ENCODE peak calls at places on chromosomes 2 and 18, in eight cellular contexts. X, P, Z, C, S, E, Q and M are unnamed samples.

GRCh38 chr2:152347076-152347475 is 12.1 kb downstream of the FMNL2 start:
- DNase-seq in Z (no peak), E (no peak), Q (peak; percentile 91), P (no peak), C (no peak), S (no peak), X (no peak), M (peak; percentile 80)

GRCh38 chr2:19256239-19256638 is 102.2 kb downstream of the OSR1 start:
- DNase-seq in X (no peak), Q (peak; percentile 81), P (no peak), S (no peak), C (no peak), Z (no peak), E (no peak), M (peak; percentile 75)

GRCh38 chr2:173653427-173653795 is 298.7 kb downstream of the CDCA7 start:
- DNase-seq in X (no peak), S (no peak), Q (no peak), C (no peak), P (no peak), Z (no peak), E (no peak), M (no peak)

GRCh38 chr2:204109681-204110080 is 173.1 kb downstream of the ICOS start:
- DNase-seq in Q (no peak), P (no peak), E (no peak), S (no peak), C (no peak), X (no peak), Z (no peak), M (no peak)

GRCh38 chr2:149747456-149747855 is 159.9 kb upstream of the MMADHC start:
- DNase-seq in Z (no peak), E (no peak), C (no peak), P (no peak), Q (peak; percentile 59), S (no peak), X (no peak), M (peak; percentile 55)

GRCh38 chr2:234331966-234332365 is 164.9 kb downstream of the ARL4C start:
- DNase-seq in S (no peak), E (no peak), X (no peak), Q (no peak), Z (no peak), C (no peak), P (no peak), M (no peak)

GRCh38 chr2:154600931-154601494 is 97.5 kb upstream of the KCNJ3 start:
- DNase-seq in Z (no peak), X (no peak), E (no peak), S (no peak), C (no peak), Q (no peak), P (no peak), M (no peak)

GRCh38 chr18:55360061-55360460 is 227.9 kb downstream of the TCF4 start:
- DNase-seq in E (no peak), Z (no peak), Q (no peak), S (no peak), P (no peak), X (no peak), C (no peak), M (no peak)

GRCh38 chr2:165558832-165559231 is 89.3 kb downstream of the CSRNP3 start:
- DNase-seq in Z (no peak), X (no peak), Q (no peak), C (no peak), P (no peak), S (no peak), E (no peak), M (no peak)

GRCh38 chr2:158102446-158102845 is 770 bp downstream of the UPP2 start:
- DNase-seq in P (no peak), S (no peak), Z (no peak), Q (no peak), E (no peak), C (no peak), X (no peak), M (peak; percentile 9)

GRCh38 chr2:30899655-30900054 is 92.4 kb upstream of the CAPN13 start:
- DNase-seq in P (no peak), Z (no peak), Q (no peak), E (no peak), S (no peak), X (no peak), C (peak; percentile 61), M (no peak)

GRCh38 chr2:61993422-61994024 is 88.0 kb downstream of the COMMD1 start:
- DNase-seq in S (no peak), P (no peak), X (no peak), C (peak; percentile 18), Z (no peak), E (no peak), Q (peak; percentile 62), M (peak; percentile 74)

GRCh38 chr2:238322001-238322411 is 1.7 kb downstream of the TRAF3IP1 start:
- DNase-seq in P (no peak), X (no peak), S (no peak), E (no peak), Q (no peak), C (no peak), Z (no peak), M (no peak)

GRCh38 chr2:60512641-60513040 is 40.8 kb downstream of the BCL11A start:
- DNase-seq in P (no peak), E (no peak), X (no peak), Z (no peak), C (no peak), Q (no peak), S (no peak), M (no peak)

GRCh38 chr18:75879196-75879595 is 451.7 kb upstream of the SMIM21 start:
- DNase-seq in S (no peak), Q (peak; percentile 40), C (no peak), P (no peak), Z (no peak), X (no peak), E (no peak), M (no peak)

GRCh38 chr18:26453370-26454030 is 94.9 kb downstream of the KCTD1 start:
- DNase-seq in E (no peak), P (no peak), C (no peak), S (no peak), Z (no peak), Q (no peak), X (no peak), M (no peak)

GRCh38 chr18:26489191-26489590 is 59.2 kb downstream of the KCTD1 start:
- DNase-seq in C (no peak), E (no peak), Z (no peak), X (no peak), Q (no peak), S (no peak), P (no peak), M (no peak)

GRCh38 chr18:56988022-56988421 is 158.9 kb upstream of the BOD1L2 start:
- DNase-seq in Q (no peak), E (no peak), P (no peak), X (no peak), C (peak; percentile 30), S (no peak), Z (no peak), M (no peak)

GRCh38 chr18:56984731-56985130 is 162.2 kb upstream of the BOD1L2 start:
- DNase-seq in X (no peak), S (no peak), Z (no peak), E (no peak), P (no peak), Q (no peak), C (no peak), M (no peak)

GRCh38 chr18:56986829-56987228 is 160.1 kb upstream of the BOD1L2 start:
- DNase-seq in X (no peak), Z (no peak), C (no peak), E (no peak), Q (no peak), P (no peak), S (no peak), M (no peak)

GRCh38 chr18:56990678-56991077 is 156.2 kb upstream of the BOD1L2 start:
- DNase-seq in S (no peak), E (no peak), C (no peak), X (no peak), P (no peak), Q (no peak), Z (no peak), M (no peak)

GRCh38 chr18:56987236-56987635 is 159.7 kb upstream of the BOD1L2 start:
- DNase-seq in S (no peak), E (no peak), Z (no peak), Q (no peak), X (no peak), P (no peak), C (no peak), M (no peak)
- H3K4me3 ChIP-seq in S (no peak overlapping the region), E (no peak overlapping the region), Z (no peak overlapping the region), Q (no peak overlapping the region), X (no peak overlapping the region), P (no peak overlapping the region), C (no peak overlapping the region), M (no peak overlapping the region)

DNA sequence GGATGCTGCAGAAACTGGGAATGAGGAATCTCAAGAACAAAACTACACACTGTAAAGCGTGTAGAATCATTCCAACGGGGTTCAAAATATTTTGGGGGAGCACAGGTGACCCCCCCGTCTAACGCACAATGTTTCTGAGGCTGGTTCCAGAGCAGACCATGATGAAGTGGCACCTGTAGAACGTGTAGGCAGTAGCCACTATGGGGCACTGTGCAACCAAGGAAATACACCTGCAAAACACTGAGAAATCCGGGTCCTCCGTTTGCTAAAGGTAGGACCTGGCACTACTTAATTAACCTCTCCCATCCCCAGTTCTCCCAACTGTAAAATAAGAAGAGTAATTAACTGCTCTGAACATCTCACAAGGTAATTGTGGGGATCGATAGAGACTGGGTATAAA is 22.6 kb downstream of the ST6GAL2 start:
- DNase-seq in E (no peak), S (no peak), Z (no peak), X (no peak), C (no peak), P (no peak), Q (no peak), M (peak; percentile 7)
- TF ChIP-seq CTCF in E (no peak), S (no peak), Z (no peak), X (no peak), C (peak; percentile 26), P (no peak), Q (peak; percentile 26), M (no peak)

GRCh38 chr2:176115883-176116813 is at the start of gene HOXD10:
- DNase-seq in P (no peak), Q (no peak), C (peak; percentile 54), Z (no peak), S (no peak), E (peak; percentile 78), X (peak; percentile 63), M (no peak)
- H3K4me3 ChIP-seq in P (no peak within 1 kb of the TSS), Q (no peak within 1 kb of the TSS), C (no peak within 1 kb of the TSS), Z (no peak within 1 kb of the TSS), S (no peak within 1 kb of the TSS), E (no peak within 1 kb of the TSS), X (no peak within 1 kb of the TSS), M (no peak within 1 kb of the TSS)

DNA sequence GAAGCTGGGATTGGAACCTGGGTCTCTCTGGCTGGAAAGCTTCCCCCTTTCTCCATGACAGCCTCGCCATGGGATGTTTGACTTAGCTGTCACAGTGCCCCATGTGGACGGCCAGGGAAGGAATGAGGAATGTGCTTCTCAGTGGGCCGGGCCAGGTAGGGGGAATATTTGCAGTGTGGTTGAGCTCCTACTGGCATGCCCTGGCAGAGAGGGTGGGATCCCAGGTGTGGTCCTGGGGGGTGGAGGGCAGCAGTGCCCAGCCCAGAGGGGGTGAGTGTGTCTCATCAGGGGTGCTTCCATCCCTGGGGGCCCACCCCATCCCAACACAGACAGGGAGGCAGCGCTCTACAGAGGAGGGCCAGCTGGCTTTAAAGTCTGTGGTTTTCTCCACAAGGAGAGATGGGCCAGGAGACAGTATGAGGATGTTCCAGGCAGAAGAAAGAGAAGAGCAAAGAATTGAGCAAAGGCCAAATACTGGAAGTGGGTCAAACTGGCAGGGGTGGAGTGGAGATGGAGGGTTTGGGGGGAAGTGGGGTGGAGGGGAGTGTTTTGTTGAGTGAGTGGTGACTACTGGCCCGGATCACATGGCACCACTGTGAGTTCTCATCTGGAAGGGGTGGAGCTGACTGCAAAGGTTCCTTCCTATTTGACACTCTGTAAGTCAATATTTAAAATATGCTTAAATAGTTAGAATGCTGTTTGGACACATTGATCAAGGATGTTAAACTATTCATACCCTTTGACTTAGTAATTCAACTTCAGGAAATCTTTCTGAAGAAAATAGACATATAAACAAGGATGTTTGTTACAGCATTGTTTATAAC is 94.0 kb downstream of the MYCN start:
- DNase-seq in X (no peak), C (peak; percentile 88), P (no peak), E (no peak), Q (no peak), Z (no peak), S (no peak), M (no peak)
- TF ChIP-seq CTCF in X (no peak), C (peak; percentile 85), P (no peak), E (no peak), Q (no peak), Z (no peak), S (no peak), M (no peak)